ENCODE peak calls at places on chromosomes 3 and 15, in seven cellular contexts. One of them, this sample, is unnamed.

GRCh38 chr3:71316378-71316777 is 267.1 kb downstream of the FOXP1 start:
- DNase-seq in Right ventricle myocardium superior: no peak
- DNase-seq in Panc1: no peak
- DNase-seq in lower lobe of right lung: no peak
- DNase-seq in T follicular helper cell: no peak
- DNase-seq in heart right ventricle: no peak
- DNase-seq in omental fat pad: no peak
- DNase-seq in this sample: no peak

GRCh38 chr3:107421170-107421792 is 44.0 kb downstream of the CCDC54 start:
- DNase-seq in Right ventricle myocardium superior: no peak
- DNase-seq in heart right ventricle: no peak
- DNase-seq in Panc1: peak
- DNase-seq in T follicular helper cell: no peak
- DNase-seq in lower lobe of right lung: no peak
- DNase-seq in omental fat pad: no peak
- DNase-seq in this sample: peak

GRCh38 chr15:57540736-57541135 is 51.0 kb upstream of the MYZAP start:
- DNase-seq in Panc1: no peak
- DNase-seq in lower lobe of right lung: no peak
- DNase-seq in Right ventricle myocardium superior: no peak
- DNase-seq in T follicular helper cell: no peak
- DNase-seq in heart right ventricle: no peak
- DNase-seq in omental fat pad: no peak
- DNase-seq in this sample: no peak

GRCh38 chr3:111227216-111227615 is 155.6 kb downstream of the NECTIN3 start:
- DNase-seq in omental fat pad: no peak
- DNase-seq in T follicular helper cell: no peak
- DNase-seq in lower lobe of right lung: no peak
- DNase-seq in Panc1: no peak
- DNase-seq in Right ventricle myocardium superior: no peak
- DNase-seq in heart right ventricle: no peak
- DNase-seq in this sample: no peak

GRCh38 chr3:150410311-150411105 is 2.4 kb downstream of the TSC22D2 start:
- DNase-seq in lower lobe of right lung: peak
- DNase-seq in Panc1: no peak
- DNase-seq in Right ventricle myocardium superior: peak
- DNase-seq in T follicular helper cell: peak
- DNase-seq in omental fat pad: peak
- DNase-seq in heart right ventricle: peak
- DNase-seq in this sample: peak

GRCh38 chr15:44468713-44469385 is 41.4 kb downstream of the CTDSPL2 start:
- DNase-seq in Panc1: peak
- DNase-seq in Right ventricle myocardium superior: no peak
- DNase-seq in heart right ventricle: no peak
- DNase-seq in T follicular helper cell: no peak
- DNase-seq in omental fat pad: no peak
- DNase-seq in lower lobe of right lung: no peak
- DNase-seq in this sample: no peak

GRCh38 chr15:45642203-45642932 is 7.5 kb downstream of the SQOR start:
- DNase-seq in omental fat pad: no peak
- DNase-seq in Right ventricle myocardium superior: no peak
- DNase-seq in T follicular helper cell: no peak
- DNase-seq in Panc1: no peak
- DNase-seq in lower lobe of right lung: no peak
- DNase-seq in heart right ventricle: no peak
- DNase-seq in this sample: no peak

GRCh38 chr3:45555154-45555591 is 39.4 kb upstream of the LIMD1 start:
- DNase-seq in omental fat pad: no peak
- DNase-seq in lower lobe of right lung: no peak
- DNase-seq in T follicular helper cell: no peak
- DNase-seq in Panc1: no peak
- DNase-seq in Right ventricle myocardium superior: no peak
- DNase-seq in heart right ventricle: no peak
- DNase-seq in this sample: no peak

GRCh38 chr3:78937486-78937885 is 830.3 kb downstream of the ROBO1 start:
- DNase-seq in Right ventricle myocardium superior: no peak
- DNase-seq in T follicular helper cell: no peak
- DNase-seq in omental fat pad: no peak
- DNase-seq in heart right ventricle: no peak
- DNase-seq in lower lobe of right lung: no peak
- DNase-seq in Panc1: no peak
- DNase-seq in this sample: no peak

GRCh38 chr3:58672451-58672850 is 5.9 kb upstream of the FAM3D start:
- DNase-seq in omental fat pad: no peak
- DNase-seq in Right ventricle myocardium superior: no peak
- DNase-seq in lower lobe of right lung: no peak
- DNase-seq in Panc1: no peak
- DNase-seq in T follicular helper cell: no peak
- DNase-seq in heart right ventricle: no peak
- DNase-seq in this sample: no peak

GRCh38 chr15:50330921-50331320 is 24.1 kb downstream of the GABPB1 start:
- DNase-seq in omental fat pad: no peak
- DNase-seq in Right ventricle myocardium superior: no peak
- DNase-seq in lower lobe of right lung: no peak
- DNase-seq in Panc1: no peak
- DNase-seq in heart right ventricle: no peak
- DNase-seq in T follicular helper cell: no peak
- DNase-seq in this sample: no peak

GRCh38 chr15:78276032-78276943 is 11.9 kb downstream of the DNAJA4 start:
- DNase-seq in Panc1: no peak
- DNase-seq in lower lobe of right lung: no peak
- DNase-seq in Right ventricle myocardium superior: no peak
- DNase-seq in omental fat pad: no peak
- DNase-seq in T follicular helper cell: no peak
- DNase-seq in heart right ventricle: no peak
- DNase-seq in this sample: no peak

GRCh38 chr3:8964436-8965370 is 1.4 kb upstream of the RAD18 start:
- DNase-seq in T follicular helper cell: no peak
- DNase-seq in heart right ventricle: no peak
- DNase-seq in omental fat pad: no peak
- DNase-seq in Right ventricle myocardium superior: no peak
- DNase-seq in Panc1: no peak
- DNase-seq in lower lobe of right lung: no peak
- DNase-seq in this sample: no peak

GRCh38 chr3:156349111-156349510 is 205.8 kb downstream of the SSR3 start:
- DNase-seq in T follicular helper cell: no peak
- DNase-seq in Right ventricle myocardium superior: no peak
- DNase-seq in lower lobe of right lung: no peak
- DNase-seq in Panc1: no peak
- DNase-seq in heart right ventricle: no peak
- DNase-seq in omental fat pad: no peak
- DNase-seq in this sample: no peak

GRCh38 chr15:42474857-42475256 is 16.1 kb downstream of the ZNF106 start:
- DNase-seq in omental fat pad: no peak
- DNase-seq in heart right ventricle: no peak
- DNase-seq in lower lobe of right lung: no peak
- DNase-seq in Panc1: no peak
- DNase-seq in T follicular helper cell: no peak
- DNase-seq in Right ventricle myocardium superior: no peak
- DNase-seq in this sample: no peak

GRCh38 chr15:88738796-88739195 is 64.4 kb upstream of the ACAN start:
- DNase-seq in Right ventricle myocardium superior: no peak
- DNase-seq in omental fat pad: no peak
- DNase-seq in lower lobe of right lung: no peak
- DNase-seq in heart right ventricle: no peak
- DNase-seq in Panc1: no peak
- DNase-seq in T follicular helper cell: no peak
- DNase-seq in this sample: no peak

GRCh38 chr3:69803871-69804270 is 64.6 kb downstream of the MITF start:
- DNase-seq in Right ventricle myocardium superior: no peak
- DNase-seq in omental fat pad: no peak
- DNase-seq in T follicular helper cell: no peak
- DNase-seq in heart right ventricle: no peak
- DNase-seq in lower lobe of right lung: no peak
- DNase-seq in Panc1: no peak
- DNase-seq in this sample: no peak

GRCh38 chr3:124636863-124637296 is 93.4 kb upstream of the UMPS start:
- DNase-seq in Panc1: no peak
- DNase-seq in heart right ventricle: no peak
- DNase-seq in T follicular helper cell: no peak
- DNase-seq in omental fat pad: no peak
- DNase-seq in Right ventricle myocardium superior: no peak
- DNase-seq in lower lobe of right lung: no peak
- DNase-seq in this sample: no peak

GRCh38 chr15:70956596-70956995 is 64.0 kb downstream of the LRRC49 start:
- DNase-seq in Panc1: no peak
- DNase-seq in heart right ventricle: no peak
- DNase-seq in T follicular helper cell: no peak
- DNase-seq in omental fat pad: no peak
- DNase-seq in lower lobe of right lung: no peak
- DNase-seq in Right ventricle myocardium superior: no peak
- DNase-seq in this sample: no peak

GRCh38 chr3:119019767-119020518 is 14.7 kb downstream of the IGSF11 start:
- DNase-seq in T follicular helper cell: no peak
- DNase-seq in omental fat pad: no peak
- DNase-seq in Right ventricle myocardium superior: no peak
- DNase-seq in lower lobe of right lung: no peak
- DNase-seq in Panc1: no peak
- DNase-seq in heart right ventricle: no peak
- DNase-seq in this sample: no peak

GRCh38 chr15:91947370-91947769 is 93.9 kb downstream of the SLCO3A1 start:
- DNase-seq in Panc1: no peak
- DNase-seq in T follicular helper cell: no peak
- DNase-seq in Right ventricle myocardium superior: no peak
- DNase-seq in lower lobe of right lung: no peak
- DNase-seq in heart right ventricle: no peak
- DNase-seq in omental fat pad: no peak
- DNase-seq in this sample: no peak

GRCh38 chr15:95162967-95163531 is 931.7 kb downstream of the MCTP2 start:
- DNase-seq in Right ventricle myocardium superior: no peak
- DNase-seq in T follicular helper cell: no peak
- DNase-seq in omental fat pad: no peak
- DNase-seq in lower lobe of right lung: no peak
- DNase-seq in Panc1: peak
- DNase-seq in heart right ventricle: no peak
- DNase-seq in this sample: no peak

GRCh38 chr3:105402287-105402801 is 35.6 kb downstream of the ALCAM start:
- DNase-seq in T follicular helper cell: no peak
- DNase-seq in Right ventricle myocardium superior: no peak
- DNase-seq in Panc1: no peak
- DNase-seq in omental fat pad: no peak
- DNase-seq in heart right ventricle: no peak
- DNase-seq in lower lobe of right lung: no peak
- DNase-seq in this sample: no peak

GRCh38 chr15:71708052-71708432 is 102.3 kb upstream of the NR2E3 start:
- DNase-seq in T follicular helper cell: no peak
- DNase-seq in Right ventricle myocardium superior: no peak
- DNase-seq in Panc1: no peak
- DNase-seq in lower lobe of right lung: no peak
- DNase-seq in heart right ventricle: no peak
- DNase-seq in omental fat pad: no peak
- DNase-seq in this sample: no peak

GRCh38 chr3:30142946-30143345 is 463.5 kb upstream of the TGFBR2 start:
- DNase-seq in heart right ventricle: no peak
- DNase-seq in lower lobe of right lung: no peak
- DNase-seq in Panc1: no peak
- DNase-seq in T follicular helper cell: no peak
- DNase-seq in Right ventricle myocardium superior: no peak
- DNase-seq in omental fat pad: no peak
- DNase-seq in this sample: no peak

GRCh38 chr15:68808091-68808490 is 12.6 kb downstream of the ANP32A start:
- DNase-seq in Right ventricle myocardium superior: no peak
- DNase-seq in Panc1: no peak
- DNase-seq in omental fat pad: no peak
- DNase-seq in heart right ventricle: no peak
- DNase-seq in T follicular helper cell: no peak
- DNase-seq in lower lobe of right lung: no peak
- DNase-seq in this sample: no peak

GRCh38 chr3:141798455-141798854 is 35.2 kb downstream of the GRK7 start:
- DNase-seq in omental fat pad: no peak
- DNase-seq in Right ventricle myocardium superior: peak
- DNase-seq in T follicular helper cell: no peak
- DNase-seq in Panc1: no peak
- DNase-seq in lower lobe of right lung: no peak
- DNase-seq in heart right ventricle: no peak
- DNase-seq in this sample: no peak

GRCh38 chr15:89912674-89913396 is at the start of gene ARPIN:
- DNase-seq in T follicular helper cell: no peak
- DNase-seq in Right ventricle myocardium superior: peak
- DNase-seq in lower lobe of right lung: peak
- DNase-seq in omental fat pad: no peak
- DNase-seq in Panc1: no peak
- DNase-seq in heart right ventricle: peak
- DNase-seq in this sample: no peak

GRCh38 chr3:54123538-54124196 is 1.3 kb downstream of the CACNA2D3 start:
- DNase-seq in T follicular helper cell: no peak
- DNase-seq in Panc1: no peak
- DNase-seq in Right ventricle myocardium superior: no peak
- DNase-seq in heart right ventricle: no peak
- DNase-seq in lower lobe of right lung: no peak
- DNase-seq in omental fat pad: no peak
- DNase-seq in this sample: no peak

GRCh38 chr15:29105151-29105785 is 164.4 kb downstream of the NSMCE3 start:
- DNase-seq in T follicular helper cell: no peak
- DNase-seq in omental fat pad: no peak
- DNase-seq in Panc1: no peak
- DNase-seq in lower lobe of right lung: peak
- DNase-seq in heart right ventricle: no peak
- DNase-seq in Right ventricle myocardium superior: peak
- DNase-seq in this sample: no peak

GRCh38 chr3:192914873-192915272 is 2.8 kb downstream of the MB21D2 start:
- DNase-seq in Panc1: no peak
- DNase-seq in omental fat pad: no peak
- DNase-seq in lower lobe of right lung: no peak
- DNase-seq in Right ventricle myocardium superior: no peak
- DNase-seq in heart right ventricle: no peak
- DNase-seq in T follicular helper cell: no peak
- DNase-seq in this sample: no peak

GRCh38 chr3:50319872-50320625 is 2.5 kb downstream of the HYAL2 start:
- DNase-seq in heart right ventricle: no peak
- DNase-seq in T follicular helper cell: no peak
- DNase-seq in omental fat pad: no peak
- DNase-seq in Right ventricle myocardium superior: no peak
- DNase-seq in lower lobe of right lung: no peak
- DNase-seq in Panc1: no peak
- DNase-seq in this sample: no peak

GRCh38 chr3:124275421-124275820 is 283.5 kb upstream of the ROPN1 start:
- DNase-seq in omental fat pad: no peak
- DNase-seq in heart right ventricle: peak
- DNase-seq in lower lobe of right lung: no peak
- DNase-seq in Right ventricle myocardium superior: peak
- DNase-seq in T follicular helper cell: no peak
- DNase-seq in Panc1: no peak
- DNase-seq in this sample: no peak